ENCODE peak calls at places on chromosomes 11 and 22, in six cellular contexts. One of them, this sample, is unnamed. For H3K9me3, the result is how much of the 10 kb centered on the place peaks cover.

GRCh38 chr22:24026056-24026455 is 15.0 kb downstream of the CABIN1 start:
- DNase-seq in HCT116: no peak
- DNase-seq in HepG2: no peak
- DNase-seq in neural progenitor cell: no peak
- DNase-seq in heart right ventricle: no peak
- DNase-seq in CD8-positive, alpha-beta T cell: no peak
- DNase-seq in this sample: no peak

GRCh38 chr22:29030016-29030617 is 31.5 kb downstream of the C22orf31 start:
- DNase-seq in heart right ventricle: no peak
- DNase-seq in neural progenitor cell: no peak
- DNase-seq in HCT116: peak
- DNase-seq in CD8-positive, alpha-beta T cell: no peak
- DNase-seq in HepG2: peak
- DNase-seq in this sample: no peak

GRCh38 chr11:69130586-69131566 is 24.9 kb upstream of the SMIM38 start:
- DNase-seq in neural progenitor cell: no peak
- DNase-seq in HepG2: no peak
- DNase-seq in heart right ventricle: peak
- DNase-seq in HCT116: no peak
- DNase-seq in CD8-positive, alpha-beta T cell: no peak
- DNase-seq in this sample: no peak

GRCh38 chr11:5225480-5225871 is 1.4 kb downstream of the HBB start:
- DNase-seq in neural progenitor cell: no peak
- DNase-seq in HepG2: no peak
- DNase-seq in CD8-positive, alpha-beta T cell: no peak
- DNase-seq in heart right ventricle: no peak
- DNase-seq in HCT116: no peak
- DNase-seq in this sample: no peak

GRCh38 chr11:106983251-106983650 is 35.0 kb downstream of the GUCY1A2 start:
- DNase-seq in heart right ventricle: no peak
- DNase-seq in CD8-positive, alpha-beta T cell: no peak
- DNase-seq in HCT116: no peak
- DNase-seq in neural progenitor cell: no peak
- DNase-seq in HepG2: no peak
- DNase-seq in this sample: no peak

GRCh38 chr22:30827646-30828045 is 133.0 kb downstream of the OSBP2 start:
- DNase-seq in HCT116: no peak
- DNase-seq in heart right ventricle: no peak
- DNase-seq in CD8-positive, alpha-beta T cell: no peak
- DNase-seq in HepG2: no peak
- DNase-seq in neural progenitor cell: no peak
- DNase-seq in this sample: no peak

GRCh38 chr11:35650467-35650866 is 12.1 kb upstream of the TRIM44 start:
- DNase-seq in HCT116: no peak
- DNase-seq in CD8-positive, alpha-beta T cell: no peak
- DNase-seq in neural progenitor cell: no peak
- DNase-seq in heart right ventricle: no peak
- DNase-seq in HepG2: no peak
- DNase-seq in this sample: no peak

GRCh38 chr22:28283025-28283654 is 364.1 kb upstream of the PITPNB start:
- DNase-seq in CD8-positive, alpha-beta T cell: no peak
- DNase-seq in HCT116: no peak
- DNase-seq in heart right ventricle: no peak
- DNase-seq in HepG2: no peak
- DNase-seq in neural progenitor cell: no peak
- DNase-seq in this sample: no peak

GRCh38 chr22:38305481-38306448 is 11.5 kb downstream of the CSNK1E start:
- DNase-seq in CD8-positive, alpha-beta T cell: no peak
- DNase-seq in heart right ventricle: no peak
- DNase-seq in HCT116: no peak
- DNase-seq in neural progenitor cell: peak
- DNase-seq in HepG2: no peak
- DNase-seq in this sample: no peak

GRCh38 chr22:42994917-42995562 is 19.9 kb downstream of the PACSIN2 start:
- DNase-seq in HepG2: peak
- DNase-seq in neural progenitor cell: no peak
- DNase-seq in CD8-positive, alpha-beta T cell: no peak
- DNase-seq in HCT116: no peak
- DNase-seq in heart right ventricle: no peak
- DNase-seq in this sample: peak

GRCh38 chr11:124577664-124578427 is 8.0 kb downstream of the OR8A1 start:
- DNase-seq in HepG2: no peak
- DNase-seq in neural progenitor cell: no peak
- DNase-seq in heart right ventricle: no peak
- DNase-seq in HCT116: no peak
- DNase-seq in CD8-positive, alpha-beta T cell: no peak
- DNase-seq in this sample: no peak

GRCh38 chr22:46245515-46245914 is 4.6 kb downstream of the CDPF1 start:
- DNase-seq in HepG2: no peak
- DNase-seq in HCT116: no peak
- DNase-seq in heart right ventricle: peak
- DNase-seq in neural progenitor cell: no peak
- DNase-seq in CD8-positive, alpha-beta T cell: no peak
- DNase-seq in this sample: no peak

GRCh38 chr11:130798280-130798679 is 118.0 kb downstream of the SNX19 start:
- DNase-seq in HCT116: no peak
- DNase-seq in HepG2: no peak
- DNase-seq in heart right ventricle: no peak
- DNase-seq in CD8-positive, alpha-beta T cell: no peak
- DNase-seq in neural progenitor cell: no peak
- DNase-seq in this sample: no peak

GRCh38 chr11:75625970-75626691 is 42.7 kb downstream of the MAP6 start:
- DNase-seq in neural progenitor cell: no peak
- DNase-seq in HepG2: no peak
- DNase-seq in heart right ventricle: no peak
- DNase-seq in HCT116: no peak
- DNase-seq in CD8-positive, alpha-beta T cell: no peak
- DNase-seq in this sample: no peak

GRCh38 chr11:57310630-57311086 is 14.1 kb downstream of the TNKS1BP1 start:
- DNase-seq in HCT116: no peak
- DNase-seq in heart right ventricle: no peak
- DNase-seq in CD8-positive, alpha-beta T cell: no peak
- DNase-seq in neural progenitor cell: no peak
- DNase-seq in HepG2: peak
- DNase-seq in this sample: no peak

GRCh38 chr11:131108780-131109179 is 192.5 kb upstream of the SNX19 start:
- DNase-seq in HCT116: no peak
- DNase-seq in CD8-positive, alpha-beta T cell: no peak
- DNase-seq in neural progenitor cell: no peak
- DNase-seq in heart right ventricle: no peak
- DNase-seq in HepG2: no peak
- DNase-seq in this sample: no peak

GRCh38 chr22:50102946-50103345 is 13.1 kb downstream of the MOV10L1 start:
- DNase-seq in heart right ventricle: no peak
- DNase-seq in HCT116: peak
- DNase-seq in HepG2: peak
- DNase-seq in CD8-positive, alpha-beta T cell: no peak
- DNase-seq in neural progenitor cell: no peak
- DNase-seq in this sample: peak

GRCh38 chr11:111445586-111445985 is 66.5 kb upstream of the POU2AF1 start:
- DNase-seq in HCT116: no peak
- DNase-seq in heart right ventricle: no peak
- DNase-seq in HepG2: no peak
- DNase-seq in CD8-positive, alpha-beta T cell: no peak
- DNase-seq in neural progenitor cell: no peak
- DNase-seq in this sample: no peak

GRCh38 chr11:94171693-94172440 is 43.2 kb downstream of the PANX1 start:
- DNase-seq in CD8-positive, alpha-beta T cell: no peak
- DNase-seq in HCT116: peak
- DNase-seq in neural progenitor cell: peak
- DNase-seq in HepG2: peak
- DNase-seq in heart right ventricle: peak
- DNase-seq in this sample: peak

GRCh38 chr11:8204596-8204995 is 35.8 kb upstream of the RIC3 start:
- DNase-seq in neural progenitor cell: no peak
- DNase-seq in HCT116: no peak
- DNase-seq in CD8-positive, alpha-beta T cell: no peak
- DNase-seq in heart right ventricle: no peak
- DNase-seq in HepG2: no peak
- DNase-seq in this sample: no peak

GRCh38 chr11:8206251-8207079 is 37.6 kb upstream of the RIC3 start:
- DNase-seq in HCT116: no peak
- DNase-seq in neural progenitor cell: peak
- DNase-seq in CD8-positive, alpha-beta T cell: no peak
- DNase-seq in HepG2: no peak
- DNase-seq in heart right ventricle: peak
- DNase-seq in this sample: no peak

GRCh38 chr11:8205566-8205965 is 36.7 kb upstream of the RIC3 start:
- DNase-seq in neural progenitor cell: no peak
- DNase-seq in heart right ventricle: no peak
- DNase-seq in HCT116: no peak
- DNase-seq in HepG2: no peak
- DNase-seq in CD8-positive, alpha-beta T cell: no peak
- DNase-seq in this sample: no peak

GRCh38 chr11:8209208-8209807 is 40.5 kb upstream of the RIC3 start:
- DNase-seq in HepG2: no peak
- DNase-seq in HCT116: no peak
- DNase-seq in CD8-positive, alpha-beta T cell: no peak
- DNase-seq in heart right ventricle: peak
- DNase-seq in neural progenitor cell: no peak
- DNase-seq in this sample: no peak

GRCh38 chr11:8207080-8208000 is 38.5 kb upstream of the RIC3 start:
- DNase-seq in CD8-positive, alpha-beta T cell: no peak
- DNase-seq in neural progenitor cell: no peak
- DNase-seq in heart right ventricle: no peak
- DNase-seq in HepG2: no peak
- DNase-seq in HCT116: no peak
- DNase-seq in this sample: no peak
- H3K4me3 ChIP-seq in CD8-positive, alpha-beta T cell: no peak
- H3K4me3 ChIP-seq in neural progenitor cell: peak
- H3K4me3 ChIP-seq in heart right ventricle: no peak
- H3K4me3 ChIP-seq in HepG2: no peak
- H3K4me3 ChIP-seq in HCT116: no peak
- H3K4me3 ChIP-seq in this sample: no peak

DNA sequence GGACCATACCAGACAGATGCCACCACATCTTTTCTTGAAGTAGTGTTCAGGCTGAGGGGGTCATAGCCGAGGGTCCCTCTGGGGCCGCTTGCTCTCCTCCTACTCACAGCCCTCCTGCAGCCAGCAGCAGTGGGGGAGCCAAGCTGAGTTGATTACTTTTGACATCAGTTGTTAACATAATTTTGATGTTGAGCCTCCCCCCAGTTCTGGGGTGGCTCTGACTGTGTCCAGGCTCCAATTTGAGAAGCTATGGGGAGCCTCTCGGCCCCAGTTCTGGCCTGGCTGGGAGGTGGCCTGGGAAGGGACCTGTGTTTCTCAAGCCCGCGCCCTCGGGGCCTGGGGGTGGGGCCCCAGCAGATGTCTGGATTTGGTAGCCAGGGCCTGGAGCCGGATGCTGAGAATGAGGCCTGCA is 48.0 kb downstream of the KCNQ1OT1 start:
- DNase-seq in CD8-positive, alpha-beta T cell: no peak
- DNase-seq in heart right ventricle: no peak
- DNase-seq in HepG2: no peak
- DNase-seq in HCT116: no peak
- DNase-seq in neural progenitor cell: no peak
- DNase-seq in this sample: no peak
- H3K9me3 ChIP-seq in CD8-positive, alpha-beta T cell: under half
- H3K9me3 ChIP-seq in heart right ventricle: half or more
- H3K9me3 ChIP-seq in HepG2: half or more
- H3K9me3 ChIP-seq in HCT116: under half
- H3K9me3 ChIP-seq in neural progenitor cell: under half
- H3K9me3 ChIP-seq in this sample: half or more

DNA sequence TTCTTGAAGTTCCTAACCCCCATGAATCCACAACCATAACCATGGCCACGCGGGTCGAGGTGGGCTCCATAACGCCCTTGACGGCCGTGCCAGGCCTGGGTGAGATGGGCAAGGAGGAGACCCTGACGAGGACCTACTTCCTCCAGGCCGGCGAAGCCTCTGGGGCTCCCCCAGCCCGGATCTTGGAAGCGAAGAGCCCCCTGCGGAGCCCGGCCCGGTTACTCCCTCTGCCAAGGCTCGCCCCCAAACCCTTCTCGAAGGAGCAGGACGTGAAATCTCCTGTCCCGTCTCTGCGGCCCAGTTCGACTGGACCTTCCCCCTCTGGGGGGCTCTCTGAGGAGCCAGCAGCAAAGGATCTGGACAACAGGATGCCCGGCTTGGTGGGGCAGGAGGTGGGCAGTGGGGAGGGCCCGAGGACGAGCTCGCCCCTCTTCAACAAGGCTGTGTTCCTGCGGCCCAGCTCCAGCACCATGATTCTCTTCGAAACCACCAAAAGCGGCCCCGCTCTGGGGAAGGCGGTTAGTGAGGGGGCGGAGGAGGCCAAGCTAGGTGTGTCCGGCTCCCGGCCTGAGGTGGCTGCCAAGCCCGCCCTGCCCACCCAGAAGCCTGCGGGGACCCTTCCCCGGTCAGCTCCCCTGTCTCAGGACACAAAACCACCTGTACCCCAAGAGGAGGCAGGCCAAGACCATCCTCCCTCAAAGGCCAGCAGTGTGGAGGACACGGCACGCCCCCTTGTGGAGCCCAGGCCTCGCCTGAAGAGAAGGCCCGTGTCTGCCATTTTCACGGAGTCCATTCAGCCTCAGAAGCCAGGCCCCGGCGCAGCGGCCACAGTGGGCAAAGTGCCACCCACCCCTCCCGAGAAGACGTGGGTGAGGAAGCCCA is 75.7 kb downstream of the KIAA1671 start:
- DNase-seq in HCT116: no peak
- DNase-seq in neural progenitor cell: peak
- DNase-seq in CD8-positive, alpha-beta T cell: no peak
- DNase-seq in heart right ventricle: peak
- DNase-seq in HepG2: no peak
- DNase-seq in this sample: peak
- TF ChIP-seq CTCF in HCT116: peak
- TF ChIP-seq CTCF in neural progenitor cell: peak
- TF ChIP-seq CTCF in CD8-positive, alpha-beta T cell: no peak
- TF ChIP-seq CTCF in heart right ventricle: peak
- TF ChIP-seq CTCF in HepG2: peak
- TF ChIP-seq CTCF in this sample: peak

GRCh38 chr11:47105541-47105940 is 71.1 kb downstream of the ARFGAP2 start:
- DNase-seq in HCT116: no peak
- DNase-seq in HepG2: no peak
- DNase-seq in neural progenitor cell: no peak
- DNase-seq in heart right ventricle: no peak
- DNase-seq in CD8-positive, alpha-beta T cell: no peak
- DNase-seq in this sample: no peak

GRCh38 chr11:47105974-47106373 is 70.7 kb downstream of the ARFGAP2 start:
- DNase-seq in neural progenitor cell: no peak
- DNase-seq in HCT116: no peak
- DNase-seq in HepG2: no peak
- DNase-seq in heart right ventricle: no peak
- DNase-seq in CD8-positive, alpha-beta T cell: no peak
- DNase-seq in this sample: no peak

GRCh38 chr11:47108214-47108613 is 68.5 kb downstream of the ARFGAP2 start:
- DNase-seq in neural progenitor cell: no peak
- DNase-seq in HepG2: no peak
- DNase-seq in HCT116: no peak
- DNase-seq in CD8-positive, alpha-beta T cell: no peak
- DNase-seq in heart right ventricle: no peak
- DNase-seq in this sample: no peak

GRCh38 chr11:47107709-47108108 is 69.0 kb downstream of the ARFGAP2 start:
- DNase-seq in neural progenitor cell: no peak
- DNase-seq in heart right ventricle: no peak
- DNase-seq in CD8-positive, alpha-beta T cell: no peak
- DNase-seq in HCT116: no peak
- DNase-seq in HepG2: no peak
- DNase-seq in this sample: no peak

GRCh38 chr11:47106839-47107520 is 69.7 kb downstream of the ARFGAP2 start:
- DNase-seq in neural progenitor cell: peak
- DNase-seq in heart right ventricle: no peak
- DNase-seq in HCT116: no peak
- DNase-seq in CD8-positive, alpha-beta T cell: no peak
- DNase-seq in HepG2: no peak
- DNase-seq in this sample: no peak
- H3K4me3 ChIP-seq in neural progenitor cell: no peak
- H3K4me3 ChIP-seq in heart right ventricle: no peak
- H3K4me3 ChIP-seq in HCT116: no peak
- H3K4me3 ChIP-seq in CD8-positive, alpha-beta T cell: no peak
- H3K4me3 ChIP-seq in HepG2: no peak
- H3K4me3 ChIP-seq in this sample: no peak

This sample was measured in Caco-2.